ENCODE peak calls at places on chromosomes 11 and 22, in five cellular contexts. Z is adipocyte; Y is activated T-cell treated with anti-CD3 and anti-CD28 coated beads, Interleukin-2, amount 50 U/mL, for 72 hours; W is GDM1; V is renal cortical epithelial cell. P is an unnamed sample.

GRCh38 chr11:65649656-65650546 is 12.0 kb downstream of the SIPA1 start:
- DNase-seq in Y (no peak), W (no peak), V (no peak), Z (no peak), P (no peak)

GRCh38 chr22:40043086-40043485 is 48.3 kb downstream of the FAM83F start:
- DNase-seq in Z (peak), V (peak), W (no peak), Y (no peak), P (no peak)

GRCh38 chr22:39299829-39300178 is 19.6 kb downstream of the RPL3 start:
- DNase-seq in V (no peak), Z (no peak), Y (no peak), W (no peak), P (no peak)

GRCh38 chr11:67732045-67732787 is 57.8 kb upstream of the ALDH3B2 start:
- DNase-seq in Y (peak), W (no peak), Z (no peak), V (no peak), P (no peak)

GRCh38 chr22:47808236-47808845 is 1045.9 kb downstream of the TBC1D22A start:
- DNase-seq in V (no peak), Z (no peak), Y (no peak), W (no peak), P (no peak)

GRCh38 chr11:57781529-57781943 is 19.9 kb downstream of the CTNND1 start:
- DNase-seq in V (peak), Z (no peak), Y (no peak), W (no peak), P (no peak)

GRCh38 chr11:77381749-77382693 is 80.5 kb upstream of the GDPD4 start:
- DNase-seq in Y (no peak), Z (peak), V (no peak), W (no peak), P (no peak)

GRCh38 chr11:30196400-30197206 is 34.2 kb upstream of the FSHB start:
- DNase-seq in V (peak), Z (peak), Y (peak), W (peak), P (peak)

GRCh38 chr11:2819316-2819715 is 66.3 kb downstream of the CDKN1C start:
- DNase-seq in V (no peak), Y (no peak), W (no peak), Z (no peak), P (no peak)

GRCh38 chr11:76526878-76527277 is 82.1 kb downstream of the EMSY start:
- DNase-seq in V (no peak), Z (no peak), Y (no peak), W (no peak), P (no peak)

P was measured in HS-27A.